ENCODE peak calls at places on chromosomes 5 and 9, in eight cellular contexts. U, C, J, N, X, O, Z and G are unnamed samples.

GRCh38 chr5:98099448-98100105 is 673.9 kb upstream of the RGMB start:
- DNase-seq in U (no peak), C (no peak), J (no peak), N (no peak), X (no peak), O (no peak), Z (no peak), G (no peak)

GRCh38 chr5:129460121-129460950 is at the start of gene ADAMTS19:
- DNase-seq in U (no peak), C (no peak), J (peak; percentile 30), N (no peak), X (peak; percentile 73), O (no peak), Z (no peak), G (no peak)

GRCh38 chr9:99544526-99544925 is 277.2 kb upstream of the NR4A3 start:
- DNase-seq in U (no peak), C (no peak), J (no peak), N (no peak), X (no peak), O (no peak), Z (no peak), G (no peak)

GRCh38 chr5:180070726-180071417 is 687 bp downstream of the RNF130 start:
- DNase-seq in U (no peak), C (peak; percentile 31), J (peak; percentile 67), N (peak; percentile 33), X (peak; percentile 56), O (no peak), Z (peak; percentile 48), G (peak; percentile 43)

GRCh38 chr5:154899107-154899816 is 38.7 kb downstream of the GEMIN5 start:
- DNase-seq in U (no peak), C (no peak), J (no peak), N (no peak), X (no peak), O (no peak), Z (no peak), G (no peak)

GRCh38 chr5:74017112-74017511 is 391.1 kb downstream of the ARHGEF28 start:
- DNase-seq in U (no peak), C (no peak), J (no peak), N (no peak), X (no peak), O (no peak), Z (no peak), G (no peak)

GRCh38 chr5:174608631-174609097 is 115.7 kb upstream of the MSX2 start:
- DNase-seq in U (no peak), C (peak; percentile 6), J (no peak), N (no peak), X (peak; percentile 28), O (no peak), Z (no peak), G (no peak)

GRCh38 chr9:108543251-108543768 is 312.5 kb downstream of the ACTL7B start:
- DNase-seq in U (no peak), C (no peak), J (no peak), N (peak; percentile 68), X (no peak), O (no peak), Z (no peak), G (no peak)

GRCh38 chr5:124677376-124677998 is 69.0 kb downstream of the ZNF608 start:
- DNase-seq in U (no peak), C (peak; percentile 40), J (no peak), N (no peak), X (no peak), O (no peak), Z (no peak), G (no peak)

GRCh38 chr5:115352571-115352970 is 56.1 kb upstream of the CCDC112 start:
- DNase-seq in U (no peak), C (no peak), J (no peak), N (no peak), X (no peak), O (no peak), Z (no peak), G (no peak)

GRCh38 chr5:137126829-137127228 is 372.3 kb downstream of the SPOCK1 start:
- DNase-seq in U (no peak), C (no peak), J (no peak), N (no peak), X (no peak), O (no peak), Z (no peak), G (no peak)

GRCh38 chr5:6525910-6526309 is 77.3 kb downstream of the UBE2QL1 start:
- DNase-seq in U (no peak), C (peak; percentile 46), J (peak; percentile 34), N (peak; percentile 40), X (peak; percentile 72), O (no peak), Z (peak; percentile 63), G (peak; percentile 26)

GRCh38 chr5:113162770-113163169 is 186.2 kb downstream of the DCP2 start:
- DNase-seq in U (no peak), C (no peak), J (no peak), N (no peak), X (no peak), O (no peak), Z (no peak), G (no peak)

GRCh38 chr9:31100311-31100710 is 1284.1 kb upstream of the ACO1 start:
- DNase-seq in U (no peak), C (no peak), J (no peak), N (no peak), X (no peak), O (no peak), Z (no peak), G (no peak)

GRCh38 chr5:149775785-149776184 is 45.7 kb downstream of the PPARGC1B start:
- DNase-seq in U (no peak), C (no peak), J (no peak), N (peak; percentile 40), X (peak; percentile 34), O (no peak), Z (no peak), G (peak; percentile 37)